ENCODE peak calls at places on chromosomes 7 and 10, in four cellular contexts. One of them, this sample, is unnamed.

GRCh38 chr10:91604936-91605534 is 27.8 kb downstream of the PPP1R3C start:
- DNase-seq in H1: no peak
- DNase-seq in HepG2: no peak
- DNase-seq in GM12878: no peak
- DNase-seq in this sample: no peak

GRCh38 chr10:77844713-77845454 is 81.7 kb downstream of the DLG5 start:
- DNase-seq in H1: no peak
- DNase-seq in HepG2: no peak
- DNase-seq in GM12878: no peak
- DNase-seq in this sample: no peak

GRCh38 chr7:81676105-81676811 is 93.6 kb downstream of the HGF start:
- DNase-seq in H1: no peak
- DNase-seq in GM12878: no peak
- DNase-seq in HepG2: no peak
- DNase-seq in this sample: no peak

GRCh38 chr10:34638405-34639054 is 176.6 kb downstream of the PARD3 start:
- DNase-seq in H1: peak; percentile 87
- DNase-seq in GM12878: peak; percentile 47
- DNase-seq in HepG2: peak; percentile 56
- DNase-seq in this sample: peak; percentile 57

GRCh38 chr7:91657386-91658120 is 222.9 kb downstream of the MTERF1 start:
- DNase-seq in HepG2: no peak
- DNase-seq in GM12878: no peak
- DNase-seq in H1: no peak
- DNase-seq in this sample: no peak

GRCh38 chr7:134783294-134784069 is 4.0 kb downstream of the CALD1 start:
- DNase-seq in H1: peak; percentile 38
- DNase-seq in GM12878: no peak
- DNase-seq in HepG2: no peak
- DNase-seq in this sample: no peak

GRCh38 chr10:70750156-70750703 is 34.9 kb downstream of the TBATA start:
- DNase-seq in GM12878: no peak
- DNase-seq in HepG2: no peak
- DNase-seq in H1: no peak
- DNase-seq in this sample: no peak

GRCh38 chr7:22551768-22552513 is 52.0 kb upstream of the STEAP1B start:
- DNase-seq in GM12878: no peak
- DNase-seq in HepG2: no peak
- DNase-seq in H1: peak; percentile 39
- DNase-seq in this sample: no peak

GRCh38 chr7:138934401-138934800 is 46.8 kb downstream of the KIAA1549 start:
- DNase-seq in H1: peak; percentile 22
- DNase-seq in HepG2: no peak
- DNase-seq in GM12878: no peak
- DNase-seq in this sample: no peak

GRCh38 chr10:22626784-22627183 is 87.6 kb downstream of the PIP4K2A start:
- DNase-seq in HepG2: no peak
- DNase-seq in H1: no peak
- DNase-seq in GM12878: no peak
- DNase-seq in this sample: no peak

GRCh38 chr10:102624094-102624493 is 20.2 kb upstream of the TRIM8 start:
- DNase-seq in H1: no peak
- DNase-seq in HepG2: no peak
- DNase-seq in GM12878: no peak
- DNase-seq in this sample: no peak

GRCh38 chr10:113187066-113187777 is 237.2 kb downstream of the TCF7L2 start:
- DNase-seq in GM12878: no peak
- DNase-seq in HepG2: peak; percentile 26
- DNase-seq in H1: no peak
- DNase-seq in this sample: peak; percentile 21

GRCh38 chr7:100544949-100545635 is 6.1 kb downstream of the AGFG2 start:
- DNase-seq in HepG2: peak; percentile 86
- DNase-seq in GM12878: no peak
- DNase-seq in H1: no peak
- DNase-seq in this sample: no peak

GRCh38 chr10:108454224-108454623 is 1289.7 kb upstream of the SORCS1 start:
- DNase-seq in HepG2: no peak
- DNase-seq in GM12878: no peak
- DNase-seq in H1: no peak
- DNase-seq in this sample: no peak

GRCh38 chr7:34208878-34209621 is 303.7 kb downstream of the BMPER start:
- DNase-seq in H1: no peak
- DNase-seq in GM12878: no peak
- DNase-seq in HepG2: no peak
- DNase-seq in this sample: no peak

GRCh38 chr10:46559231-46559671 is 2.8 kb upstream of the GPRIN2 start:
- DNase-seq in HepG2: no peak
- DNase-seq in GM12878: no peak
- DNase-seq in H1: peak; percentile 42
- DNase-seq in this sample: no peak

GRCh38 chr7:19060870-19061269 is 56.6 kb downstream of the TWIST1 start:
- DNase-seq in H1: no peak
- DNase-seq in HepG2: no peak
- DNase-seq in GM12878: no peak
- DNase-seq in this sample: no peak

GRCh38 chr7:155798673-155799439 is 13.4 kb downstream of the SHH start:
- DNase-seq in H1: no peak
- DNase-seq in GM12878: no peak
- DNase-seq in HepG2: no peak
- DNase-seq in this sample: no peak

GRCh38 chr7:1922071-1922869 is 252.2 kb downstream of the ELFN1 start:
- DNase-seq in HepG2: no peak
- DNase-seq in H1: no peak
- DNase-seq in GM12878: no peak
- DNase-seq in this sample: no peak

GRCh38 chr7:77337456-77337990 is 78.6 kb downstream of the GSAP start:
- DNase-seq in GM12878: no peak
- DNase-seq in H1: no peak
- DNase-seq in HepG2: no peak
- DNase-seq in this sample: no peak

GRCh38 chr10:127194598-127194997 is 1.8 kb downstream of the INSYN2A start:
- DNase-seq in HepG2: no peak
- DNase-seq in H1: no peak
- DNase-seq in GM12878: no peak
- DNase-seq in this sample: no peak

GRCh38 chr7:138243430-138243829 is 167.2 kb downstream of the AKR1D1 start:
- DNase-seq in GM12878: no peak
- DNase-seq in H1: peak; percentile 57
- DNase-seq in HepG2: peak; percentile 50
- DNase-seq in this sample: no peak

GRCh38 chr7:30694774-30695721 is 12.8 kb upstream of the CRHR2 start:
- DNase-seq in H1: no peak
- DNase-seq in GM12878: no peak
- DNase-seq in HepG2: no peak
- DNase-seq in this sample: no peak

GRCh38 chr7:128347573-128348147 is 4.0 kb upstream of the RBM28 start:
- DNase-seq in HepG2: peak; percentile 50
- DNase-seq in H1: peak; percentile 61
- DNase-seq in GM12878: no peak
- DNase-seq in this sample: peak; percentile 63

GRCh38 chr10:12041766-12042408 is 722 bp downstream of the UPF2 start:
- DNase-seq in GM12878: no peak
- DNase-seq in H1: no peak
- DNase-seq in HepG2: peak; percentile 33
- DNase-seq in this sample: peak; percentile 13

GRCh38 chr7:80088705-80089104 is 45.9 kb upstream of the GNAI1 start:
- DNase-seq in GM12878: no peak
- DNase-seq in HepG2: no peak
- DNase-seq in H1: no peak
- DNase-seq in this sample: no peak

GRCh38 chr10:131698986-131699385 is 201.8 kb upstream of the PPP2R2D start:
- DNase-seq in HepG2: no peak
- DNase-seq in GM12878: no peak
- DNase-seq in H1: no peak
- DNase-seq in this sample: no peak

GRCh38 chr10:35399414-35400009 is 63.2 kb downstream of the CCNY start:
- DNase-seq in GM12878: no peak
- DNase-seq in HepG2: no peak
- DNase-seq in H1: no peak
- DNase-seq in this sample: no peak

GRCh38 chr10:81688459-81688858 is 186.5 kb upstream of the NRG3 start:
- DNase-seq in HepG2: no peak
- DNase-seq in GM12878: no peak
- DNase-seq in H1: no peak
- DNase-seq in this sample: no peak

GRCh38 chr7:66088861-66089838 is 13.5 kb downstream of the ASL start:
- DNase-seq in HepG2: no peak
- DNase-seq in GM12878: no peak
- DNase-seq in H1: no peak
- DNase-seq in this sample: no peak

GRCh38 chr7:38222481-38223096 is 44.5 kb downstream of the STARD3NL start:
- DNase-seq in GM12878: peak; percentile 34
- DNase-seq in H1: no peak
- DNase-seq in HepG2: peak; percentile 51
- DNase-seq in this sample: peak; percentile 47

GRCh38 chr10:130750441-130750840 is 561.1 kb downstream of the TCERG1L start:
- DNase-seq in H1: no peak
- DNase-seq in GM12878: no peak
- DNase-seq in HepG2: no peak
- DNase-seq in this sample: no peak

GRCh38 chr7:17530741-17531417 is 232.4 kb downstream of the AHR start:
- DNase-seq in HepG2: peak; percentile 21
- DNase-seq in H1: no peak
- DNase-seq in GM12878: peak; percentile 19
- DNase-seq in this sample: no peak

GRCh38 chr7:75905785-75906604 is 9.0 kb upstream of the POR start:
- DNase-seq in GM12878: no peak
- DNase-seq in HepG2: peak; percentile 97
- DNase-seq in H1: peak; percentile 67
- DNase-seq in this sample: no peak

GRCh38 chr7:33612434-33612833 is 292.9 kb upstream of the BMPER start:
- DNase-seq in HepG2: peak; percentile 25
- DNase-seq in H1: no peak
- DNase-seq in GM12878: no peak
- DNase-seq in this sample: no peak

DNA sequence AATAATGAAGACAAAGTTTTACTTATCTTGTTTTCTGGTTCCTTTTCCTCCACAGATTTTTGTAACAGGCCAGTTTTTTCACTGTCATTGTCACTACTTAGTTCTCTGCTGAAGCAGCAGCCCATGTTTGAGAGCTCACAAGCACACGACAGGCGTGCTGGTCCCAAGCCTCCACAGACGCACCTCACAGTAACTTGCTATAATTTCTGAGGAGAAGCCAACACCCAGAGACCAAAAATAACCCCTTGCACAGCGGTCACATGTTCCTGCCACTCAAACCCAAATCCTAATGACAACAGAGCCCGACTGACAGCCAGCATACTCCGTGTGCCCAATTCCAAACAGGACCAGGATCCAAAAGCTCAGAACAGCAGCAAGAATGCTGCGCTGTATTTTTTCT is 58.5 kb downstream of the LARP4B start:
- DNase-seq in H1: no peak
- DNase-seq in HepG2: no peak
- DNase-seq in GM12878: no peak
- DNase-seq in this sample: no peak
- TF ChIP-seq SUZ12 in H1: no peak
- TF ChIP-seq SUZ12 in HepG2: no peak
- TF ChIP-seq SUZ12 in GM12878: no peak
- TF ChIP-seq SUZ12 in this sample: no peak

DNA sequence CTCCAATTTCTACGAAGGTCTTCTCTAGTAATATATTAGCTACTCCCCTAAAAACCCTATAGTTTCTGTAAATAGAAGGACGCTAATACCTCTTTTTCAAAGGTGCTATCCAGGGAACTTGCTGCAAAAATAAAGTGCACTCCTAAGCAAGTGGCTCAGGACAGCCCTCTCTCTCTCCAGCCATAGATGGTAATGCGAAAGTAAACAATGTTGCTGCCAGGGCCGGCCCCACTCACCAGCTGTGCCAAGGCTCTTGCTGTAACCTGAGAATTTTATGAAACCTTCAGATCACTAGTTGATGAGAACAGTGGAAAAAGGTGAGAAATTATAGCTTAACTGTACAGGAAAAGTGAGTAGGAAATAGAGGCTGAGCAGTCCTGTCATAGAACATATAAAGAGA is 10.9 kb upstream of the TAS2R39 start:
- DNase-seq in HepG2: no peak
- DNase-seq in GM12878: no peak
- DNase-seq in H1: no peak
- DNase-seq in this sample: no peak
- TF ChIP-seq SUZ12 in HepG2: no peak
- TF ChIP-seq SUZ12 in GM12878: no peak
- TF ChIP-seq SUZ12 in H1: no peak
- TF ChIP-seq SUZ12 in this sample: no peak

GRCh38 chr7:85156661-85157213 is 30.1 kb downstream of the SEMA3D start:
- DNase-seq in H1: no peak
- DNase-seq in HepG2: no peak
- DNase-seq in GM12878: no peak
- DNase-seq in this sample: no peak

GRCh38 chr7:85159003-85159402 is 27.9 kb downstream of the SEMA3D start:
- DNase-seq in HepG2: no peak
- DNase-seq in H1: no peak
- DNase-seq in GM12878: no peak
- DNase-seq in this sample: no peak

GRCh38 chr7:85165263-85165662 is 21.6 kb downstream of the SEMA3D start:
- DNase-seq in HepG2: no peak
- DNase-seq in H1: no peak
- DNase-seq in GM12878: no peak
- DNase-seq in this sample: no peak

GRCh38 chr7:85162743-85163142 is 24.1 kb downstream of the SEMA3D start:
- DNase-seq in H1: no peak
- DNase-seq in GM12878: no peak
- DNase-seq in HepG2: no peak
- DNase-seq in this sample: no peak

DNA sequence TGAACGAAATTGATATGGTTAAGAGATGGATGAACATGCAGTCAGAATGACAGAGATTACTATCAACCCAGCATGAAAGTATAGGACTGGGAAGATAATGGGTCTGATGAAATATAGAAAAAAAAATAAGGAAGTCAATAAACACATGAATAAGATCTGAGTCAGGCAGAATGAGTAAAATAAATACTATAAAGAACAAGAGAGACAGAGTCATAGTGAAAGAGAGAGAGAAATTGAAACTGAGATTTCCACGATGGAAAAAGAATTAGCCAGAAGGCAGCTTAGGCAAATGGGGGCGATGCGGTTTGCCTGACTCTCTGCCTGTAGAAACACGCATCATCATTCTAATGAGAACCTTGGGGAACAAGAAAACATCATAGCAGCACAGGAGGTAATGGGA is 26.6 kb downstream of the SEMA3D start:
- DNase-seq in GM12878: peak; percentile 30
- DNase-seq in H1: no peak
- DNase-seq in HepG2: no peak
- DNase-seq in this sample: no peak
- TF ChIP-seq SUZ12 in GM12878: no peak
- TF ChIP-seq SUZ12 in H1: no peak
- TF ChIP-seq SUZ12 in HepG2: no peak
- TF ChIP-seq SUZ12 in this sample: no peak

DNA sequence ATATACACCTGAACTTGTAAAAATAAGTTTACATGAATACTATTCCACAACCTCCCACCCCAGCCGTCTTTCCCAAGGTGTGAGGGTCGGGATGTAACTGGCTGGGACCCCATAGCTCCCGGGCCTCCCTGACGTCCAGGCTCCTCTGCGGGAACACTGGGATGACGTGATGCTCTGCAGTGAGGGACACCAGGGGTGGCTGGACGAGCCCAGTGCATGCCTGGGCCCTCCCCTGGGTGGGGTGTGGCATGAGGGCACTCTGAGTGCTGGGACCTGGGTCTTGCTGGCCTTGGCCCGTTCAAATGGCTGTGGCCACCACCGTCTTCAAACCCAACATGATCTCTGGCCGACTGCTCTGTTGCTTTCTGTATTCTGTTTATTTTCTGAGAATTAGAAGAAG is 182.4 kb downstream of the DNAJB6 start:
- DNase-seq in GM12878: no peak
- DNase-seq in HepG2: no peak
- DNase-seq in H1: no peak
- DNase-seq in this sample: no peak
- TF ChIP-seq SUZ12 in GM12878: no peak
- TF ChIP-seq SUZ12 in HepG2: no peak
- TF ChIP-seq SUZ12 in H1: no peak
- TF ChIP-seq SUZ12 in this sample: no peak